ENCODE peak calls at places on chromosomes 7 and 10, in five cellular contexts. One of them, this sample, is unnamed.

GRCh38 chr7:81944103-81944502 is 174.3 kb upstream of the HGF start:
- DNase-seq in mucosa of descending colon: no peak
- DNase-seq in type B pancreatic cell: no peak
- DNase-seq in T-cell: no peak
- DNase-seq in cardiac septum: no peak
- DNase-seq in this sample: no peak

GRCh38 chr7:151469281-151469680 is 29.3 kb upstream of the CRYGN start:
- DNase-seq in mucosa of descending colon: peak; percentile 77
- DNase-seq in type B pancreatic cell: no peak
- DNase-seq in T-cell: no peak
- DNase-seq in cardiac septum: no peak
- DNase-seq in this sample: no peak

GRCh38 chr7:94511763-94512162 is 2.2 kb downstream of the CASD1 start:
- DNase-seq in mucosa of descending colon: no peak
- DNase-seq in type B pancreatic cell: no peak
- DNase-seq in T-cell: no peak
- DNase-seq in cardiac septum: no peak
- DNase-seq in this sample: no peak

GRCh38 chr10:118698421-118698820 is 56.3 kb downstream of the CACUL1 start:
- DNase-seq in mucosa of descending colon: peak; percentile 33
- DNase-seq in type B pancreatic cell: no peak
- DNase-seq in T-cell: peak; percentile 69
- DNase-seq in cardiac septum: no peak
- DNase-seq in this sample: peak; percentile 80

GRCh38 chr10:73076361-73077183 is 20.1 kb downstream of the P4HA1 start:
- DNase-seq in mucosa of descending colon: no peak
- DNase-seq in type B pancreatic cell: no peak
- DNase-seq in T-cell: no peak
- DNase-seq in cardiac septum: peak; percentile 82
- DNase-seq in this sample: no peak

GRCh38 chr7:46755120-46756034 is 826.5 kb downstream of the TNS3 start:
- DNase-seq in mucosa of descending colon: no peak
- DNase-seq in type B pancreatic cell: no peak
- DNase-seq in T-cell: no peak
- DNase-seq in cardiac septum: no peak
- DNase-seq in this sample: no peak

GRCh38 chr10:72316748-72317435 is 37.8 kb downstream of the DNAJB12 start:
- DNase-seq in mucosa of descending colon: peak; percentile 84
- DNase-seq in type B pancreatic cell: no peak
- DNase-seq in T-cell: no peak
- DNase-seq in cardiac septum: peak; percentile 88
- DNase-seq in this sample: no peak

GRCh38 chr7:55192718-55193117 is 172.4 kb upstream of the LANCL2 start:
- DNase-seq in mucosa of descending colon: no peak
- DNase-seq in type B pancreatic cell: no peak
- DNase-seq in T-cell: no peak
- DNase-seq in cardiac septum: no peak
- DNase-seq in this sample: no peak

This sample was measured in activated T-helper 2 cell treated with anti-CD3 and anti-CD28 coated beads, Interferon-gamma antibody, Interleukin-2, Interleukin-4, amounts not matched to agents 10 μg/mL and 5 μg/mL and 100 μg/mL, durations not matched to agents 14 hours and 24 hours and 36 hours.